ENCODE peak calls at places on chromosome 15, in six cellular contexts. One of them, this sample, is unnamed.

GRCh38 chr15:82680200-82681102 is 29.2 kb downstream of the AP3B2 start:
- DNase-seq in left lung: peak; percentile 62
- DNase-seq in mesothelial cell of epicardium: peak; percentile 73
- DNase-seq in heart left ventricle: no peak
- DNase-seq in tibial artery: peak; percentile 57
- DNase-seq in GM12878: no peak
- DNase-seq in this sample: peak; percentile 77

GRCh38 chr15:52415628-52416027 is 113.1 kb downstream of the MYO5A start:
- DNase-seq in left lung: no peak
- DNase-seq in GM12878: no peak
- DNase-seq in heart left ventricle: no peak
- DNase-seq in mesothelial cell of epicardium: no peak
- DNase-seq in tibial artery: no peak
- DNase-seq in this sample: no peak

GRCh38 chr15:33215941-33216872 is 21.7 kb upstream of the FMN1 start:
- DNase-seq in tibial artery: no peak
- DNase-seq in heart left ventricle: no peak
- DNase-seq in mesothelial cell of epicardium: no peak
- DNase-seq in GM12878: no peak
- DNase-seq in left lung: no peak
- DNase-seq in this sample: no peak

GRCh38 chr15:63231206-63231605 is 41.8 kb downstream of the RAB8B start:
- DNase-seq in heart left ventricle: no peak
- DNase-seq in mesothelial cell of epicardium: no peak
- DNase-seq in left lung: no peak
- DNase-seq in tibial artery: no peak
- DNase-seq in GM12878: no peak
- DNase-seq in this sample: no peak

GRCh38 chr15:92733934-92734521 is 78.5 kb upstream of the FAM174B start:
- DNase-seq in left lung: no peak
- DNase-seq in tibial artery: no peak
- DNase-seq in mesothelial cell of epicardium: no peak
- DNase-seq in GM12878: no peak
- DNase-seq in heart left ventricle: peak; percentile 31
- DNase-seq in this sample: no peak

GRCh38 chr15:74978503-74978902 is 16.9 kb upstream of the SCAMP5 start:
- DNase-seq in left lung: no peak
- DNase-seq in GM12878: no peak
- DNase-seq in heart left ventricle: no peak
- DNase-seq in mesothelial cell of epicardium: no peak
- DNase-seq in tibial artery: no peak
- DNase-seq in this sample: no peak

GRCh38 chr15:100090411-100090810 is 251.4 kb downstream of the ADAMTS17 start:
- DNase-seq in left lung: no peak
- DNase-seq in tibial artery: no peak
- DNase-seq in heart left ventricle: no peak
- DNase-seq in mesothelial cell of epicardium: no peak
- DNase-seq in GM12878: no peak
- DNase-seq in this sample: peak; percentile 10

GRCh38 chr15:34608517-34608916 is 25.1 kb upstream of the GOLGA8B start:
- DNase-seq in GM12878: no peak
- DNase-seq in tibial artery: no peak
- DNase-seq in left lung: no peak
- DNase-seq in mesothelial cell of epicardium: no peak
- DNase-seq in heart left ventricle: no peak
- DNase-seq in this sample: no peak

GRCh38 chr15:79923068-79923514 is 26.3 kb upstream of the MTHFS start:
- DNase-seq in tibial artery: peak; percentile 79
- DNase-seq in left lung: peak; percentile 81
- DNase-seq in heart left ventricle: peak; percentile 69
- DNase-seq in mesothelial cell of epicardium: peak; percentile 76
- DNase-seq in GM12878: no peak
- DNase-seq in this sample: peak; percentile 44

GRCh38 chr15:65949482-65949881 is 80.2 kb downstream of the RAB11A start:
- DNase-seq in left lung: no peak
- DNase-seq in tibial artery: no peak
- DNase-seq in heart left ventricle: no peak
- DNase-seq in mesothelial cell of epicardium: no peak
- DNase-seq in GM12878: no peak
- DNase-seq in this sample: no peak

GRCh38 chr15:76151599-76151974 is 91.8 kb downstream of the TMEM266 start:
- DNase-seq in heart left ventricle: no peak
- DNase-seq in GM12878: no peak
- DNase-seq in tibial artery: no peak
- DNase-seq in mesothelial cell of epicardium: no peak
- DNase-seq in left lung: no peak
- DNase-seq in this sample: no peak

GRCh38 chr15:29873264-29873663 is 51.0 kb upstream of the TJP1 start:
- DNase-seq in heart left ventricle: no peak
- DNase-seq in left lung: no peak
- DNase-seq in mesothelial cell of epicardium: no peak
- DNase-seq in tibial artery: no peak
- DNase-seq in GM12878: no peak
- DNase-seq in this sample: no peak

GRCh38 chr15:75809986-75810750 is 33.1 kb upstream of the UBE2Q2 start:
- DNase-seq in tibial artery: no peak
- DNase-seq in left lung: no peak
- DNase-seq in heart left ventricle: no peak
- DNase-seq in GM12878: no peak
- DNase-seq in mesothelial cell of epicardium: no peak
- DNase-seq in this sample: no peak

GRCh38 chr15:31328425-31328998 is 1.9 kb downstream of the KLF13 start:
- DNase-seq in heart left ventricle: no peak
- DNase-seq in tibial artery: no peak
- DNase-seq in GM12878: no peak
- DNase-seq in left lung: peak; percentile 49
- DNase-seq in mesothelial cell of epicardium: no peak
- DNase-seq in this sample: no peak

GRCh38 chr15:85128636-85129035 is 147.0 kb downstream of the PDE8A start:
- DNase-seq in mesothelial cell of epicardium: no peak
- DNase-seq in left lung: no peak
- DNase-seq in GM12878: no peak
- DNase-seq in tibial artery: no peak
- DNase-seq in heart left ventricle: no peak
- DNase-seq in this sample: no peak

GRCh38 chr15:80508783-80509182 is 104.6 kb downstream of the ARNT2 start:
- DNase-seq in GM12878: no peak
- DNase-seq in tibial artery: no peak
- DNase-seq in left lung: no peak
- DNase-seq in mesothelial cell of epicardium: no peak
- DNase-seq in heart left ventricle: no peak
- DNase-seq in this sample: no peak

GRCh38 chr15:49863431-49864205 is 242.8 kb downstream of the DTWD1 start:
- DNase-seq in GM12878: no peak
- DNase-seq in heart left ventricle: no peak
- DNase-seq in mesothelial cell of epicardium: no peak
- DNase-seq in tibial artery: no peak
- DNase-seq in left lung: no peak
- DNase-seq in this sample: no peak

GRCh38 chr15:92797168-92798052 is 102.7 kb upstream of the CHD2 start:
- DNase-seq in GM12878: peak; percentile 40
- DNase-seq in heart left ventricle: no peak
- DNase-seq in left lung: peak; percentile 18
- DNase-seq in tibial artery: no peak
- DNase-seq in mesothelial cell of epicardium: no peak
- DNase-seq in this sample: no peak

GRCh38 chr15:74611341-74611740 is 4.3 kb upstream of the CLK3 start:
- DNase-seq in heart left ventricle: peak; percentile 56
- DNase-seq in tibial artery: no peak
- DNase-seq in GM12878: no peak
- DNase-seq in left lung: no peak
- DNase-seq in mesothelial cell of epicardium: no peak
- DNase-seq in this sample: no peak

GRCh38 chr15:43513550-43513949 is 3.9 kb upstream of the MAP1A start:
- DNase-seq in GM12878: no peak
- DNase-seq in tibial artery: no peak
- DNase-seq in mesothelial cell of epicardium: no peak
- DNase-seq in heart left ventricle: no peak
- DNase-seq in left lung: no peak
- DNase-seq in this sample: no peak

GRCh38 chr15:69592954-69593353 is 140.3 kb downstream of the RPLP1 start:
- DNase-seq in tibial artery: no peak
- DNase-seq in heart left ventricle: no peak
- DNase-seq in mesothelial cell of epicardium: no peak
- DNase-seq in left lung: no peak
- DNase-seq in GM12878: no peak
- DNase-seq in this sample: no peak

GRCh38 chr15:69593488-69593887 is 140.9 kb downstream of the RPLP1 start:
- DNase-seq in left lung: no peak
- DNase-seq in tibial artery: no peak
- DNase-seq in GM12878: no peak
- DNase-seq in heart left ventricle: no peak
- DNase-seq in mesothelial cell of epicardium: no peak
- DNase-seq in this sample: no peak

GRCh38 chr15:69593981-69594966 is 141.7 kb downstream of the RPLP1 start:
- DNase-seq in heart left ventricle: peak; percentile 53
- DNase-seq in GM12878: no peak
- DNase-seq in tibial artery: peak; percentile 94
- DNase-seq in mesothelial cell of epicardium: peak; percentile 53
- DNase-seq in left lung: peak; percentile 88
- DNase-seq in this sample: peak; percentile 65

GRCh38 chr15:69597061-69597592 is 144.5 kb downstream of the RPLP1 start:
- DNase-seq in tibial artery: no peak
- DNase-seq in left lung: no peak
- DNase-seq in mesothelial cell of epicardium: no peak
- DNase-seq in GM12878: no peak
- DNase-seq in heart left ventricle: no peak
- DNase-seq in this sample: no peak

GRCh38 chr15:69595009-69595825 is 142.6 kb downstream of the RPLP1 start:
- DNase-seq in GM12878: no peak
- DNase-seq in heart left ventricle: peak; percentile 89
- DNase-seq in left lung: peak; percentile 76
- DNase-seq in tibial artery: peak; percentile 97
- DNase-seq in mesothelial cell of epicardium: no peak
- DNase-seq in this sample: no peak
- TF ChIP-seq CTCF in GM12878: no peak
- TF ChIP-seq CTCF in heart left ventricle: no peak
- TF ChIP-seq CTCF in left lung: no peak
- TF ChIP-seq CTCF in tibial artery: no peak
- TF ChIP-seq CTCF in mesothelial cell of epicardium: no peak
- TF ChIP-seq CTCF in this sample: no peak

GRCh38 chr15:60390931-60391501 is 6.8 kb downstream of the ANXA2 start:
- DNase-seq in tibial artery: peak; percentile 79
- DNase-seq in GM12878: no peak
- DNase-seq in left lung: peak; percentile 61
- DNase-seq in mesothelial cell of epicardium: no peak
- DNase-seq in heart left ventricle: peak; percentile 73
- DNase-seq in this sample: peak; percentile 54
- TF ChIP-seq CTCF in tibial artery: no peak
- TF ChIP-seq CTCF in GM12878: no peak
- TF ChIP-seq CTCF in left lung: no peak
- TF ChIP-seq CTCF in mesothelial cell of epicardium: no peak
- TF ChIP-seq CTCF in heart left ventricle: no peak
- TF ChIP-seq CTCF in this sample: no peak

DNA sequence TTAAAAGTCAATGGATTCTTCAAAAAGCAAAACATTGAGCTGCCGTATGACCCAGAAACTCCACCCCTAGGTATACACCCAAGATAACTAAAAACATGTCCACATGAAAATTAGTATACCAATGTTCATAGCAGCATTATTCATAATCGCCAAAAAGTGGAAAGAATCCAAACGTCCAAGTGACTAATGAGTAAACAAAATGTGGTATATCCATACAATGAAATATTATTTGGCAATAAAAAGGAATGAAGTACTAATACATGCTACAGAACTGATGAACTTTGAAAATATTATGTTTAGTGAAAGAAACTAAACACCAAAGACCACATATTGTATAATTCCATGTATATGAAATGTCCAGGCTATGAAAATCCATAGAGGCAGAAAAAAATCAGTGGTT is 77.9 kb downstream of the THBS1 start:
- DNase-seq in heart left ventricle: no peak
- DNase-seq in mesothelial cell of epicardium: no peak
- DNase-seq in GM12878: no peak
- DNase-seq in tibial artery: no peak
- DNase-seq in left lung: no peak
- DNase-seq in this sample: no peak
- TF ChIP-seq CTCF in heart left ventricle: no peak
- TF ChIP-seq CTCF in mesothelial cell of epicardium: no peak
- TF ChIP-seq CTCF in GM12878: no peak
- TF ChIP-seq CTCF in tibial artery: no peak
- TF ChIP-seq CTCF in left lung: no peak
- TF ChIP-seq CTCF in this sample: no peak

DNA sequence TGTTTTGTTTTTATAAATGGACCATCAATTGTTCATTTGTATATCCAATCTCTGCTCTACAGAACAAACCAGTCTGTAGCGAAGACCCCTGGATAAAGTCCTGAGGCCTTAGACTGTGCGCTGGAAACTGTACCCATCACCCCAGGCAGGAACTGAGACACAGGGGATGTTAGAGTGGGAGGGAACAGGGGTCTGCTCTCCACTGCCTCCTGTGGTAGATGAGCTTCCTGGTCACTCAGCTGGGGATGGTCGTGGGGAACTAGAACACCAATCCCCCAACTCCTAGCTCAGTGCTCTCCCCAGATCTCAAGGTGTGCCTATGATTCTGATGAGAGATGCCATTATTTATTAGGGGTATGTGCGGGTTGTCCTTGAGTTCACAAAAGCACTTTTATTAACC is 340.2 kb upstream of the IGF1R start:
- DNase-seq in GM12878: no peak
- DNase-seq in mesothelial cell of epicardium: no peak
- DNase-seq in left lung: no peak
- DNase-seq in tibial artery: no peak
- DNase-seq in heart left ventricle: no peak
- DNase-seq in this sample: no peak
- TF ChIP-seq CTCF in GM12878: no peak
- TF ChIP-seq CTCF in mesothelial cell of epicardium: no peak
- TF ChIP-seq CTCF in left lung: no peak
- TF ChIP-seq CTCF in tibial artery: no peak
- TF ChIP-seq CTCF in heart left ventricle: no peak
- TF ChIP-seq CTCF in this sample: no peak

DNA sequence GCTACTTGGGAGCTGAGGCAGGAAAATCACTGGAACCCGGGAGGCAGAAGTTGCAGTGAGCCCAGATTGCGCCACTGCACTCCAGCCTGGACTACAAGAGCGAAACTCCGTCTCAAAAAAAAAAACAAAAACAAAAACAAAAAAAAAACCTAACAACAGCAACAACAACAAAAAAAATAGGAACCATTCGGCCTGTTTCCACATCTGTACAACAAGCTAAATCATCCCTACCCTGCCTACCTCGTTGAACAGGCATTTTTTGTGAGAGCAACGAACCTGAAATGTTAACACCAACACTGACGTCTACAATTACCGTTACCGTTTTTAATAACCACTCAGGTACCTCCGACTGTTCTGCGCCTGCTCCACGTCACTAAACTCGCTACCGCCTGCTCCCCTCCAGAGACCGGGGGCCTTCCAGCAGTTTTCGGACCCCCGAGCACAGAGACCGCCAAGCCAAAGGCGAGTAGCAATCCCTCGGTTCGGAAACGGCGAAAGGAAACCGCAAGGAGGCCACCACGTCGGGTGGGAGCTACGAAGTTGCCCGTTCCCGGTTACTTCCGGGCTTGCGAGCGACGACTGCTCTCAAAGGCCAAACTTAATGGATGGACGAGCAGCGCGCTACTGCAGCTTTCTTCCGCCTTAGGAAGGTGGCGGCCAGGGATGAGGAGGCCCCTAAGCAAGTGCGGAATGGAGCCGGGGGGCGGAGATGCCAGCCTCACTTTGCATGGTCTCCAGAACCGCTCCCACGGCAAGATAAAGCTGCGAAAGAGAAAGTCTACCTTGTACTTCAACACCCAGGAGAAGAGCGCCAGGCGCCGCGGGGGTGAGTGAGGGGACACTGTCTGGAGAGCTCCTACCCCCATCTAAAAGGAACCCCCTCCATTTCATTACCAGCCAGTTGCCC is at the start of the genes PIGB and PIGBOS1:
- DNase-seq in GM12878: peak; percentile 76
- DNase-seq in mesothelial cell of epicardium: peak; percentile 72
- DNase-seq in heart left ventricle: peak; percentile 88
- DNase-seq in tibial artery: peak; percentile 91
- DNase-seq in left lung: peak; percentile 89
- DNase-seq in this sample: peak; percentile 77
- TF ChIP-seq CTCF in GM12878: no peak
- TF ChIP-seq CTCF in mesothelial cell of epicardium: no peak
- TF ChIP-seq CTCF in heart left ventricle: no peak
- TF ChIP-seq CTCF in tibial artery: peak; percentile 10
- TF ChIP-seq CTCF in left lung: no peak
- TF ChIP-seq CTCF in this sample: peak; percentile 28

This sample was measured in breast epithelium.